ENCODE peak calls at places on chromosomes 12 and 14, in five cellular contexts. X, N, V, I and T are unnamed samples.

GRCh38 chr12:7868391-7868790 is 4.3 kb downstream of the SLC2A14 start:
- DNase-seq in N (no peak), V (no peak), X (no peak), I (peak; percentile 25), T (no peak)

GRCh38 chr12:20274008-20274407 is 94.3 kb upstream of the PDE3A start:
- DNase-seq in I (no peak), N (no peak), X (no peak), V (no peak), T (no peak)

GRCh38 chr12:52688481-52688880 is 8.3 kb upstream of the KRT1 start:
- DNase-seq in I (no peak), N (no peak), V (no peak), X (no peak), T (no peak)

GRCh38 chr14:45332360-45332988 is 79.5 kb upstream of the MIS18BP1 start:
- DNase-seq in V (no peak), X (no peak), N (no peak), I (no peak), T (no peak)

GRCh38 chr12:109014984-109015765 is 5.7 kb downstream of the SVOP start:
- DNase-seq in I (no peak), N (no peak), X (no peak), V (no peak), T (no peak)

GRCh38 chr14:55131782-55132181 is 2.7 kb downstream of the LGALS3 start:
- DNase-seq in I (peak; percentile 46), N (no peak), V (no peak), X (no peak), T (peak; percentile 25)

GRCh38 chr14:47149326-47149725 is 497.7 kb upstream of the RPL10L start:
- DNase-seq in I (no peak), N (no peak), X (no peak), V (no peak), T (peak; percentile 2)

GRCh38 chr14:44955528-44955927 is 6.2 kb downstream of the KLHL28 start:
- DNase-seq in I (no peak), V (no peak), X (no peak), N (no peak), T (no peak)

GRCh38 chr14:52117433-52117832 is 48.6 kb upstream of the NID2 start:
- DNase-seq in I (peak; percentile 86), X (no peak), V (no peak), N (no peak), T (peak; percentile 67)

GRCh38 chr12:53414756-53415417 is 8.8 kb upstream of the AMHR2 start:
- DNase-seq in N (no peak), V (no peak), I (no peak), X (peak; percentile 58), T (peak; percentile 51)

GRCh38 chr14:36313898-36314297 is 6.5 kb downstream of the MBIP start:
- DNase-seq in X (no peak), V (no peak), N (no peak), I (no peak), T (peak; percentile 40)

GRCh38 chr14:71403673-71404072 is 496.4 kb downstream of the PCNX1 start:
- DNase-seq in X (peak; percentile 47), I (no peak), V (no peak), N (peak; percentile 39), T (peak; percentile 76)

GRCh38 chr14:22797017-22797917 is 18.0 kb downstream of the SLC7A7 start:
- DNase-seq in X (no peak), I (no peak), V (no peak), N (no peak), T (no peak)

GRCh38 chr12:51972849-51973273 is 21.4 kb downstream of the ACVR1B start:
- DNase-seq in X (no peak), V (no peak), I (peak; percentile 72), N (no peak), T (peak; percentile 91)

GRCh38 chr14:54253195-54253947 is 143.4 kb upstream of the CDKN3 start:
- DNase-seq in I (peak; percentile 80), X (no peak), V (peak; percentile 33), N (no peak), T (peak; percentile 82)

GRCh38 chr12:8844665-8845064 is 22.2 kb downstream of the A2ML1 start:
- DNase-seq in N (no peak), I (no peak), X (peak; percentile 39), V (no peak), T (peak; percentile 70)

GRCh38 chr14:105530446-105531087 is 4.2 kb downstream of the TMEM121 start:
- DNase-seq in X (no peak), N (no peak), I (no peak), V (no peak), T (no peak)

GRCh38 chr12:51388826-51389225 is 2.4 kb downstream of the GALNT6 start:
- DNase-seq in X (no peak), N (no peak), V (no peak), I (no peak), T (peak; percentile 28)

GRCh38 chr14:43479751-43480150 is 1027.3 kb downstream of the FSCB start:
- DNase-seq in N (no peak), I (no peak), V (no peak), X (no peak), T (no peak)

GRCh38 chr12:132560421-132560830 is 50.0 kb downstream of the LRCOL1 start:
- DNase-seq in X (peak; percentile 82), N (no peak), I (no peak), V (peak; percentile 44), T (no peak)

GRCh38 chr12:109727039-109727723 is 13.6 kb downstream of the FAM222A start:
- DNase-seq in N (peak; percentile 28), I (no peak), V (no peak), X (peak; percentile 36), T (no peak)

GRCh38 chr12:20214286-20214685 is 154.1 kb upstream of the PDE3A start:
- DNase-seq in I (no peak), V (no peak), N (no peak), X (no peak), T (peak; percentile 59)

GRCh38 chr14:74955229-74955999 is at the start of gene PGF:
- DNase-seq in V (peak; percentile 50), N (peak; percentile 74), X (peak; percentile 93), I (peak; percentile 40), T (peak; percentile 55)

GRCh38 chr12:65252515-65252914 is 26.0 kb upstream of the MSRB3 start:
- DNase-seq in V (no peak), I (no peak), X (no peak), N (no peak), T (no peak)

GRCh38 chr12:43893670-43894069 is 57.8 kb downstream of the TMEM117 start:
- DNase-seq in I (peak; percentile 15), N (no peak), X (no peak), V (no peak), T (peak; percentile 41)

GRCh38 chr12:66947119-66947518 is 268.2 kb upstream of the GRIP1 start:
- DNase-seq in V (no peak), N (no peak), I (no peak), X (no peak), T (no peak)

GRCh38 chr12:91189526-91189925 is 6.9 kb upstream of the DCN start:
- DNase-seq in X (no peak), I (peak; percentile 71), V (no peak), N (no peak), T (peak; percentile 82)

GRCh38 chr14:65658202-65658601 is 245.7 kb downstream of the FUT8 start:
- DNase-seq in X (no peak), V (no peak), I (peak; percentile 72), N (no peak), T (no peak)

GRCh38 chr14:22796087-22796707 is 19.0 kb downstream of the SLC7A7 start:
- DNase-seq in X (no peak), V (no peak), N (peak; percentile 56), I (no peak), T (no peak)

GRCh38 chr14:20662968-20663731 is 21.2 kb upstream of the RNASE4 start:
- DNase-seq in I (peak; percentile 52), N (no peak), V (peak; percentile 74), X (no peak), T (peak; percentile 72)

GRCh38 chr12:115023279-115023678 is 339.3 kb upstream of the TBX3 start:
- DNase-seq in I (peak; percentile 73), X (no peak), N (no peak), V (no peak), T (peak; percentile 61)

GRCh38 chr12:111942557-111942956 is 70.4 kb downstream of the TMEM116 start:
- DNase-seq in I (peak; percentile 73), V (no peak), X (no peak), N (no peak), T (peak; percentile 89)

GRCh38 chr12:130933269-130933995 is 20.3 kb upstream of the ADGRD1 start:
- DNase-seq in I (peak; percentile 66), V (no peak), N (no peak), X (no peak), T (no peak)

GRCh38 chr12:82835217-82835616 is 148.5 kb downstream of the TMTC2 start:
- DNase-seq in I (peak; percentile 21), X (no peak), V (no peak), N (no peak), T (peak; percentile 9)

GRCh38 chr12:85835417-85835809 is 796 bp downstream of the RASSF9 start:
- DNase-seq in X (no peak), N (no peak), I (peak; percentile 57), V (no peak), T (no peak)

GRCh38 chr12:116067892-116068291 is 209.6 kb downstream of the MED13L start:
- DNase-seq in I (no peak), V (no peak), X (no peak), N (no peak), T (no peak)

GRCh38 chr12:38149395-38150073 is 167.0 kb upstream of the ALG10B start:
- DNase-seq in N (no peak), I (no peak), X (no peak), V (no peak), T (no peak)

GRCh38 chr12:69688496-69689427 is 10.3 kb downstream of the BEST3 start:
- DNase-seq in X (peak; percentile 23), I (peak; percentile 94), N (peak; percentile 54), V (peak; percentile 86), T (peak; percentile 95)

GRCh38 chr14:57274551-57274950 is 5.8 kb downstream of the AP5M1 start:
- DNase-seq in I (no peak), N (no peak), X (no peak), V (no peak), T (no peak)

GRCh38 chr12:98154850-98155249 is 360.5 kb upstream of the TMPO start:
- DNase-seq in V (no peak), N (peak; percentile 69), X (peak; percentile 26), I (no peak), T (peak; percentile 8)
- TF ChIP-seq CTCF in V (peak; percentile 7), N (peak; percentile 67), X (peak; percentile 31), I (no peak), T (peak; percentile 17)

GRCh38 chr12:58920102-58920955 is at the start of gene LRIG3:
- DNase-seq in V (peak; percentile 85), X (peak; percentile 65), I (peak; percentile 87), N (peak; percentile 81), T (peak; percentile 96)
- H3K4me3 ChIP-seq in V (peak within 1 kb of the TSS; percentile 68), X (peak within 1 kb of the TSS; percentile 65), I (peak within 1 kb of the TSS; percentile 90), N (peak within 1 kb of the TSS; percentile 59), T (peak within 1 kb of the TSS; percentile 89)

DNA sequence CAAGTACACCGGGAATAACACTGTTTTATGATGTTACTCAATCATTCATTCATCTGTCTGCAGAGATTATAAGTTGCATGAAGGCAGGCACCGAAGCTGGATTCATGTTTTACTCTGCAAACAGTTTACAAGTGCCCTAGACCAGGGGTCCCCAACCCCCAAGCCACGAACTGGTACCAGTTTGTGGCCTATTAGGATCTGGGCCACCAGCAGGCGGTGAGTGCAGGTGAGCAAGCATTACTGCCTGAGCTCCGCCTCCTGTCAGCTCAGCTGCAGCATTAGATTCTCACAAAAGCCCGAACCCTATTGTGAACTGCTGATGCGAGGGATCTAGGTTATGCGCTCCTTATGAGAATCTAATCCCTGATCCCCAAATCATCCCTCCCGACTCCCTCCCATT is 38.1 kb upstream of the PLXNC1 start:
- DNase-seq in I (no peak), V (no peak), N (no peak), X (no peak), T (no peak)
- TF ChIP-seq CTCF in I (no peak), V (no peak), N (no peak), X (no peak), T (no peak)

GRCh38 chr14:32980887-32981501 is 42.3 kb downstream of the NPAS3 start:
- DNase-seq in N (no peak), I (no peak), V (no peak), X (no peak), T (no peak)
- H3K4me3 ChIP-seq in N (no peak overlapping the region), I (no peak overlapping the region), V (no peak overlapping the region), X (no peak overlapping the region), T (no peak overlapping the region)